ENCODE peak calls at places on chromosomes 12 and 14, in ten cellular contexts. J is HCT116, R is fibroblast of lung, Y is OCI-LY7, Z is PC-3, F is GM23248, S is K562, W is IMR-90, L is astrocyte, N is PC-9. M is an unnamed sample. For H3K4me1 and H3K36me3, the result is how much of the 10 kb centered on the place peaks cover.

GRCh38 chr12:24561882-24562760 is 386.8 kb downstream of the BCAT1 start:
- DNase-seq in N (no peak), Z (no peak), S (no peak), R (peak), L (peak), Y (no peak), F (peak), W (peak), J (no peak), M (peak)

GRCh38 chr12:96493101-96493500 is 3.7 kb downstream of the CFAP54 start:
- DNase-seq in Y (no peak), N (no peak), F (peak), J (no peak), S (no peak), R (peak), W (peak), Z (peak), L (peak), M (peak)

GRCh38 chr12:30927210-30927576 is 645 bp downstream of the TSPAN11 start:
- DNase-seq in N (no peak), F (peak), S (no peak), Z (no peak), W (no peak), L (no peak), J (no peak), Y (no peak), R (no peak), M (no peak)

GRCh38 chr14:92513204-92513965 is at the start of gene RIN3:
- DNase-seq in N (no peak), W (peak), Z (peak), L (peak), J (no peak), F (peak), Y (no peak), S (no peak), R (peak), M (peak)

GRCh38 chr14:66459603-66460002 is 26.6 kb upstream of the CCDC196 start:
- DNase-seq in Y (no peak), F (no peak), R (no peak), N (no peak), L (no peak), Z (no peak), J (no peak), W (no peak), S (no peak), M (no peak)

GRCh38 chr12:100114574-100114973 is 28.1 kb downstream of the BLTP3B start:
- DNase-seq in F (no peak), Y (no peak), Z (no peak), N (no peak), W (no peak), J (no peak), L (peak), S (no peak), R (peak), M (no peak)

GRCh38 chr14:88866305-88866704 is 41.9 kb downstream of the TTC8 start:
- DNase-seq in Z (no peak), N (no peak), J (no peak), F (no peak), Y (no peak), L (peak), R (peak), S (no peak), W (peak), M (peak)

GRCh38 chr14:61653507-61653906 is 41.8 kb upstream of the HIF1A start:
- DNase-seq in S (no peak), Y (no peak), L (peak), J (no peak), W (peak), Z (peak), R (peak), F (peak), N (no peak), M (peak)

GRCh38 chr12:107415066-107415465 is 270.5 kb upstream of the PWP1 start:
- DNase-seq in F (peak), N (no peak), Z (peak), S (no peak), L (peak), W (peak), J (no peak), R (peak), Y (no peak), M (no peak)

GRCh38 chr14:51096870-51097269 is 2.0 kb upstream of the TRIM9 start:
- DNase-seq in Y (no peak), L (no peak), N (no peak), S (no peak), J (no peak), R (no peak), W (no peak), F (no peak), Z (no peak), M (no peak)

GRCh38 chr12:31315089-31315725 is 10.7 kb downstream of the SINHCAF start:
- DNase-seq in L (no peak), S (no peak), F (no peak), W (no peak), Z (no peak), Y (no peak), N (no peak), J (no peak), R (peak), M (peak)

GRCh38 chr12:58288191-58288590 is 346.8 kb downstream of the ATP23 start:
- DNase-seq in J (no peak), L (peak), N (no peak), F (no peak), W (peak), R (peak), Y (no peak), Z (no peak), S (no peak), M (no peak)

GRCh38 chr14:94880805-94881204 is 110.9 kb upstream of the GSC start:
- DNase-seq in F (no peak), N (no peak), Y (no peak), W (no peak), L (no peak), R (no peak), S (no peak), Z (no peak), J (no peak), M (no peak)

GRCh38 chr14:64640839-64641238 is 63.4 kb upstream of the PLEKHG3 start:
- DNase-seq in Y (no peak), W (no peak), S (no peak), N (no peak), J (no peak), F (no peak), Z (no peak), R (no peak), L (no peak), M (no peak)

GRCh38 chr12:6476496-6476895 is 6.0 kb upstream of the VAMP1 start:
- DNase-seq in N (peak), W (peak), Z (no peak), Y (no peak), J (no peak), S (no peak), R (peak), L (peak), F (peak), M (peak)

GRCh38 chr14:33851366-33851765 is 99.5 kb downstream of the EGLN3 start:
- DNase-seq in N (no peak), S (no peak), F (no peak), Y (no peak), Z (no peak), R (no peak), W (no peak), J (no peak), L (no peak), M (no peak)

GRCh38 chr12:76866726-76867125 is 12.1 kb downstream of the CSRP2 start:
- DNase-seq in L (peak), W (peak), R (peak), Y (peak), F (peak), Z (no peak), S (no peak), N (no peak), J (no peak), M (no peak)

GRCh38 chr14:30656190-30656632 is 34.1 kb downstream of the SCFD1 start:
- DNase-seq in N (no peak), Z (peak), R (peak), L (peak), J (peak), W (peak), S (peak), Y (peak), F (peak), M (peak)

GRCh38 chr12:108304633-108305032 is 34.5 kb downstream of the CMKLR1 start:
- DNase-seq in Y (no peak), F (no peak), N (no peak), W (no peak), Z (no peak), J (no peak), L (peak), R (peak), S (no peak), M (no peak)

GRCh38 chr14:93046696-93047050 is 69.1 kb downstream of the ITPK1 start:
- DNase-seq in S (peak), Z (no peak), L (no peak), J (no peak), F (no peak), Y (no peak), N (no peak), W (no peak), R (no peak), M (no peak)

GRCh38 chr14:67358914-67359313 is 690 bp downstream of the ATP6V1D start:
- DNase-seq in Y (no peak), L (no peak), N (no peak), F (peak), J (no peak), R (no peak), S (no peak), W (no peak), Z (peak), M (no peak)

GRCh38 chr12:7542813-7543212 is 39.2 kb upstream of the CD163 start:
- DNase-seq in Z (no peak), F (peak), R (no peak), S (no peak), J (no peak), Y (no peak), L (no peak), W (peak), N (no peak), M (no peak)

GRCh38 chr12:14814082-14814481 is at the start of gene SMCO3:
- DNase-seq in J (no peak), S (no peak), N (no peak), L (no peak), W (no peak), F (peak), Z (no peak), Y (no peak), R (no peak), M (no peak)

GRCh38 chr12:94795520-94795919 is 145.2 kb upstream of the TMCC3 start:
- DNase-seq in F (peak), N (peak), L (peak), S (no peak), J (peak), Z (peak), W (peak), R (peak), Y (no peak), M (peak)

GRCh38 chr12:61739925-61740324 is 520.3 kb upstream of the USP15 start:
- DNase-seq in W (no peak), L (no peak), Z (no peak), Y (no peak), F (no peak), R (no peak), S (no peak), J (no peak), N (no peak), M (no peak)

GRCh38 chr12:6367065-6367968 is 8.0 kb downstream of the SCNN1A start:
- DNase-seq in Y (peak), F (no peak), R (peak), S (peak), Z (peak), L (no peak), N (no peak), J (no peak), W (peak), M (no peak)

DNA sequence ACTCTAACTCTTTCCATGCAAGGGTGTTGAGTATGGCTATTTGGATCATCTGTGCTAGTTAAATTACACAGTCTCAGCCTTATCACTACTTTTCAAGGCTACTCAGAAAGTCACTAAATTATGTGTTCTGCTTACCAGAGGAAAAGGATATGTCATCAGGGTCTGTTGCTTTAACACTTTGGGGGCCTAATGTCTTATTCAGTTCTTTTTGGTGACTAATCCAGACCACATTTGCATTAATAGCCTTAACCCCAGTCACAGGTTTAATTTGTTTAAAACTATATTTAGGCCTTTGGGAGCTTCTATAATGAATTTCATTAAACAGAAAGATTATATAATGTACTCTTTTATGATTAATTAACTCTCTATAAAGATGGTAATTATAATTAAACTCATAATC is 649.3 kb downstream of the RPS29 start:
- DNase-seq in J (no peak), Z (no peak), N (no peak), L (peak), W (peak), S (no peak), Y (no peak), F (peak), R (peak), M (no peak)
- H3K4me1 ChIP-seq in J (under half), Z (under half), N (under half), L (under half), W (under half), S (under half), Y (under half), F (under half), R (under half), M (under half)

DNA sequence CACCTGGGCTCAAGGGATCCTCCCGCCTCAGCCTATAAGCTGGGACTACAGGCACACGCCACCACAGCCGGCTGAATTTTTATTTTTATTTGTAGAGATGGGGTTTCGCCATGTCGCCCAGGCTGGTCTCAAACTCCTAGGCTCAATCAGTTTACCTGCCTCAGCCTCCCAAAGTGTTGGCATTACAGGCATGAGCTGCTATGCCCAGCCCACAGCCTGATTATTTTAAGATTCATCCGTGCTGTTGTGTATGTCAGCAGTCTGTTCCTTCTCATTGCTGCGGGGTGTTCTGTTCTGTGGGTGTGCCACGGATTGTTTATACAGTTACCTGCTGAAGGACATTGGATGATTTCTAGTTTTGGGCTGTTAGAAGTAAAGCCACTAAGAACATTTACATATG is 9.6 kb upstream of the EP400 start:
- DNase-seq in W (no peak), Z (no peak), L (no peak), J (no peak), Y (no peak), F (no peak), N (no peak), S (no peak), R (no peak), M (no peak)
- H3K36me3 ChIP-seq in W (under half), Z (under half), L (under half), J (under half), Y (half or more), F (under half), N (under half), S (half or more), R (under half), M (half or more)

DNA sequence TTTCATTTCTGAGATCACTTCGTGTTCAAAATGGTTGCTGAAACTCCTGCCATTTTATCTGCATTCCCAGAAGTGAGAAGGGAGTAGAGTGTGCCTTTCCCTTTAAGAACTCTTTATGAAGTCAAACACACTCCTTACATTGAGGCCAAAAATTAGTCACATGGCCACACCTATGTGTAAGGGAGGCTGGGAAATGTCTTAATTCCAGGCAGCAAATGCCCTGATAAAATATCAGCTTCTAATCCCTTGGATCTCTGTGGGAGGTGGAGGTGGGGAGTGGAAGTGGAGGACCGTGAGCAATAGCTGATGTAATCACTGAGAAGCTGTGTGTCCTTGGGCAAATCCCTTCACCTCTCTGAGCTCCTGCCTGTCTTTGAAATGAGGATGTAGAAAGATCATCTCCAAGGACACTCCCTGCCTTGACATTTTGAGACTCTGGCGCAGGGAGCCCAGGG is 22.7 kb upstream of the ANKRD9 start:
- DNase-seq in R (peak), Y (no peak), L (no peak), S (no peak), J (no peak), W (peak), N (peak), F (peak), Z (peak), M (peak)
- H3K4me2 ChIP-seq in R (no peak), Y (no peak), L (no peak), S (no peak), J (peak), W (no peak), N (peak), F (no peak), Z (no peak), M (no peak)

DNA sequence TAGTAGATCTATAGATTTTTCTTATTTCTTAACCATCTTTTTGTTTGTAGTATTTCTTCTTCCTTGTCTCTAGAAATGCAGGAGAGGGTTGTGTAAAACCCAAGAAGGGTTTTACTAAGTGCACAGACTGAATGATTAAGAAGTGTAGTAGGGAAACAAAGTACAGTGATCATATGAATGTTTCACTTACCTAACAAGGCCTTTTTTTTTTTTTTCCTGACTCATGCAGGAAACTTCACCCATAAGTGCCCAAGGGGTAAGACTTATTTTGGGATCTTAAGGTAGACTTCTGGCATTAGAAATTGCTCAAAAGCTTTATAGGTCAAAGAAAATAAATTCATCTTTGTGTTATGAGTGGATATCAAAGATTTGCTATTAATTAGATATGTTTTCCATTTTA is 10.2 kb downstream of the SCN8A start:
- DNase-seq in Z (no peak), L (no peak), J (no peak), W (no peak), Y (no peak), N (no peak), R (no peak), F (peak), S (no peak), M (no peak)
- H3K4me1 ChIP-seq in Z (under half), L (under half), J (under half), W (under half), Y (under half), N (under half), R (under half), F (under half), S (under half), M (under half)

DNA sequence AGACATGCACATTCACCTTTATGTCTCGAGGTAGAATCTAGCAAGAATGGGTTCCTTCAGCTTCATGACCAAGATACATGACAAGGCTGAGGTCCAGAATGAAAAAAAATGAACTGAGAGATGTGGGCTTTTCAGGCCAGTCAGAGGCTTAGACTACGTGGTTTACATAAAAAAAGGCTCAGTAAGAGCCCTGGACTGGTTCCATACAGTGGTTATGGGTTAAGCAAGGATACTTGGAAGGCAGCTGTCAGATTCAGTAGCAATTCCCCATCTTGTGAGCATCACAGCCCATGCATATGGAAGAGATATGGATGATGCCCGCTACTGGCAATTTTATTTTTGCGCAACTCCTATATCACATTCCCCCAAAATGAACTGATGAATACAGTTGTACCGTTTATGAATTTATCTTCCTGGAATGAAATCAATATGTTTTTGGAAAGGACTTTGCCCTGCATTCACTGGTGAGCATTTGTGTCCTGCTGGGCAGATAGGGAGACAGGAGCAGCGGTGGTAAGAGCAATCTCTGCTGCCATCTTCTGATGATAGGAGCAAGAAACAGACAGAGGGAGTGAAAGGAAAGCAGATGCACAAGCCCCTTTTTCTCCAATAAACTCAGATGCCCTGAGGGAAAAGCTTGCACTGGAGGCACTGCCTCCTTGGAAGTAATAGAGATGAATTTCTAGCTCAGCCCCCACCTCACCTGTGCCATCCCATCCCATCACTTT is 280.4 kb downstream of the GALC start:
- DNase-seq in W (no peak), L (peak), N (no peak), F (no peak), R (peak), Y (no peak), S (no peak), Z (no peak), J (no peak), M (no peak)
- H3K36me3 ChIP-seq in W (under half), L (under half), N (under half), F (under half), R (under half), Y (under half), S (under half), Z (under half), J (under half), M (under half)

M was measured in trophoblast cell.